ENCODE peak calls at places on chromosomes 5 and 9, in ten cellular contexts. C is AG10803, X is HFF-Myc, G is body of pancreas, D is transverse colon, A is hepatocyte, R is MCF 10A, Z is sigmoid colon, I is fibroblast of lung, B is A549. W is an unnamed sample.

GRCh38 chr5:54881286-54882005 is 103.9 kb downstream of the ESM1 start:
- DNase-seq in A (no peak), I (peak; percentile 20), X (no peak), C (no peak), D (no peak), B (no peak), R (peak; percentile 81), Z (no peak), G (no peak), W (peak; percentile 67)

GRCh38 chr5:82068723-82069122 is 96.9 kb downstream of the ATG10 start:
- DNase-seq in R (no peak), B (no peak), G (no peak), I (no peak), A (no peak), X (no peak), C (no peak), Z (no peak), D (no peak), W (no peak)

GRCh38 chr9:77582572-77583365 is 65.4 kb downstream of the GNA14 start:
- DNase-seq in B (no peak), D (no peak), I (no peak), G (no peak), R (no peak), C (no peak), Z (no peak), A (no peak), X (no peak), W (no peak)

GRCh38 chr5:113378960-113379541 is 55.7 kb downstream of the TSSK1B start:
- DNase-seq in D (peak; percentile 63), B (peak; percentile 56), X (peak; percentile 21), C (peak; percentile 56), I (no peak), R (peak; percentile 73), A (peak; percentile 75), Z (no peak), G (peak; percentile 53), W (peak; percentile 76)

GRCh38 chr5:133706732-133707430 is 94.5 kb upstream of the FSTL4 start:
- DNase-seq in G (no peak), X (no peak), Z (peak; percentile 40), B (no peak), R (no peak), I (peak; percentile 69), C (no peak), A (no peak), D (no peak), W (no peak)

GRCh38 chr5:176416123-176416924 is at the start of gene CLTB:
- DNase-seq in G (peak; percentile 94), X (no peak), C (peak; percentile 79), B (peak; percentile 87), Z (peak; percentile 95), A (peak; percentile 97), R (peak; percentile 91), D (peak; percentile 95), I (peak; percentile 77), W (peak; percentile 89)

GRCh38 chr5:173547579-173547978 is 68.9 kb downstream of the BOD1 start:
- DNase-seq in X (peak; percentile 35), R (peak; percentile 22), D (no peak), G (no peak), Z (no peak), B (no peak), I (peak; percentile 26), C (peak; percentile 39), A (no peak), W (no peak)

GRCh38 chr9:73155389-73155788 is 3.7 kb downstream of the ANXA1 start:
- DNase-seq in G (no peak), R (no peak), Z (no peak), D (no peak), C (no peak), X (no peak), B (no peak), I (no peak), A (no peak), W (no peak)

GRCh38 chr9:87567566-87567965 is 69.9 kb downstream of the DAPK1 start:
- DNase-seq in R (no peak), Z (no peak), C (no peak), A (no peak), I (peak; percentile 87), G (no peak), X (no peak), B (no peak), D (no peak), W (no peak)

GRCh38 chr5:104947061-104947460 is 1384.5 kb upstream of the NUDT12 start:
- DNase-seq in C (no peak), D (no peak), G (no peak), I (no peak), R (no peak), A (peak; percentile 48), X (no peak), B (no peak), Z (no peak), W (no peak)

DNA sequence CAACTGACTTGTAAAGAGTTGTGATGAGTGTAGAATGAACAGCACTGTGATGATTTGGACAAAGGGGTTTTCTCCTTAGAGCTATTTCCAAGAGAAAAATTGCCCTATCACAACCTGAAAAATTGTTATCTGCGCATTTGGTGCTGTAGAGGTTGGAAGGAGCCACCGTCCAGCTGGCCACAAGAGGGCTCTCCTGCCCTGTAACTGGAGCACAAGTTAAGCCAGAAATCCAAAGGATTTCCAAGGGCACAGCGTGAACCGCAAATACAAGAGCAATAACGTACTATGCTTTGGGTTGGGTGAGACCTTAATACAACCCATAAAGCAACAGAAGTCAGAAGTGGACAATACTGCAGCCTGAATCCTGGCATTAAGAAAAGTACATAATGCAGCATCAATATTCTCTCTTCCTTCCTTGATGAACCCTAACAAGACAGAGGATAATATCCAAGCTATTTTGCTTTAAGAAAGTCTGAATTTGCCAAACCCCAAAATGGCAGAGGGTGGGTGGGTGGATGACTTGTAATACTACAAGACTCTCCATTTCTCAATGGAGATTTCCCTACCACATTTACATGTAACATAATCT is 56.8 kb upstream of the SMIM32 start:
- DNase-seq in X (peak; percentile 19), D (peak; percentile 55), C (peak; percentile 74), A (peak; percentile 83), I (peak; percentile 65), B (peak; percentile 70), G (peak; percentile 61), Z (no peak), R (peak; percentile 75), W (peak; percentile 43)
- TF ChIP-seq CTCF in X (peak; percentile 90), D (peak; percentile 64), C (peak; percentile 98), A (peak; percentile 96), I (peak; percentile 98), B (peak; percentile 91), G (peak; percentile 79), Z (peak; percentile 22), R (peak; percentile 99), W (peak; percentile 34)

GRCh38 chr9:84828101-84828500 is 158.6 kb downstream of the NTRK2 start:
- DNase-seq in C (no peak), A (no peak), D (no peak), R (no peak), Z (no peak), I (no peak), G (no peak), X (no peak), B (no peak), W (no peak)

GRCh38 chr9:84827248-84827786 is 157.8 kb downstream of the NTRK2 start:
- DNase-seq in B (no peak), D (no peak), I (no peak), G (no peak), X (no peak), Z (no peak), R (no peak), C (no peak), A (no peak), W (no peak)

GRCh38 chr9:84822589-84823233 is 153.2 kb downstream of the NTRK2 start:
- DNase-seq in R (no peak), G (no peak), D (no peak), C (no peak), I (no peak), A (no peak), B (no peak), X (no peak), Z (no peak), W (no peak)

GRCh38 chr9:84819446-84819845 is 149.9 kb downstream of the NTRK2 start:
- DNase-seq in R (no peak), B (no peak), X (no peak), I (no peak), C (no peak), D (no peak), A (no peak), G (no peak), Z (no peak), W (no peak)

GRCh38 chr9:84823426-84824271 is 154.1 kb downstream of the NTRK2 start:
- DNase-seq in G (no peak), A (peak; percentile 14), Z (no peak), B (peak; percentile 7), R (no peak), I (peak; percentile 27), C (no peak), X (peak; percentile 56), D (peak; percentile 38), W (no peak)
- TF ChIP-seq CTCF in G (no peak), A (no peak), Z (no peak), B (no peak), R (no peak), I (no peak), C (no peak), X (no peak), D (no peak), W (no peak)

DNA sequence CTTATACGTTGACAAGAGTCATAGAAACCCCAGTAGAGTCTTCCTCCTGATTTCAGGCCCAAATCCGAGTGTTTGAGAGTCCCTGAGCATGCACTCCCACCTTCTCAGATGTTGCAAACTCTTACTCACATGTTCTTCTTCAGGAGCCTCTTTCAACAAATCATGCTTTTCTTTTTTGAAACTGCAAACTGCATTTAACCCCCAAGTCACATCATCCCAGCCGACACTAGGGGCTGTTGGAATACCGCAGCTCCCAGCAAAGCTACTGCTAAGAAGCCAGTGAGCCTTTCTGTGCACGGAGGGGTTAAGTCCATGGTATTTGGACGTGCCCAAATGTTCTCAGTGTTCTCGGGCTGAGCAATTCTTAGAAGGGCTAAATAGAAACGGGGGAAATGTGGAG is 282.9 kb downstream of the NFIB start:
- DNase-seq in B (no peak), X (no peak), R (no peak), G (no peak), I (peak; percentile 67), A (peak; percentile 72), D (no peak), C (no peak), Z (peak; percentile 68), W (no peak)
- TF ChIP-seq CTCF in B (no peak), X (no peak), R (no peak), G (no peak), I (peak; percentile 62), A (peak; percentile 31), D (no peak), C (no peak), Z (no peak), W (no peak)

DNA sequence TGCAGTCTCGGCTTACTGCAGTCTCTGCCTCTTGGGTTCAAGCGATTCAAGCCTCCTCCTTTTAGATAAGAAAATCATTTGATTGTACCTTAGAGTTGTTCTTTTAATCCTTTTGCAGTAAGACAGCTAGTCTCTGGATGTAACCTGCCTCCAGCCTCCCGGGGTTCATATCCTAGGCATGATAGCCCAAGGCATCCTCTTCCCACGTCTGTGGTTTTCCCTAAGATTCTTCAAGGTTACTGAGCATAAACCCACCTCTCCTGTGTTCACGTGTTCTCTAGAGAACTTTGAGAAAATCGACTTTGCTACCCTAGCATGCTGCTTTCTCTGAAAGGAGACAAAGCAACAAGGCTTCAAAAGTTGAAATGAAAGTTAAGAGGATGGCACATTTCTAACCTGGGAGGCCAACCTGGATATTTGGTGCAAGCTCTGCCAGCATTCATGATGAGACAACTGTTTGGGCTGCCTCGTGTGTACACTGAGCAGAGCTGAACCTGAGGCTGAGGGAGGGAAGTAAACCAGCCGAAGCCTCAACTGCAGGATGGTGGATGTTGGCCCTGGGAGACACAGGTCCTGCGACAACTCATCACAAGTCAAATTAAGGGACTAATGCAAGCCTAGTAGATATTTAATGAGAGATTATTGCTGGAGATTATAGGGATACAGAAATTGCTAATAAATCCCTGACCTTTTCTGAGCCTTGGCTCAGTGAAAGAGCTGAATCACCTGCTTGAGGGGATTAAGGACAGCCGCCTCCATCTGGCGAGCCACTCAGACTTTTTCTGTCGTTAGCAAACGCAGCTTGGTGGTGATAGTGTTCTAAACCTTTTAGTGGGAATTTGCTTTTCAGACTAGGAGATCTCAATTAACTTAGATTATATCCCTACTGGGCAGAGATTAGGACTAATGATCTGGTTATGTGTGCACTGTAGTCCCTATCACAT is 261.9 kb downstream of the ARHGAP26 start:
- DNase-seq in X (no peak), D (no peak), A (no peak), I (no peak), C (no peak), R (no peak), Z (no peak), G (no peak), B (no peak), W (no peak)
- TF ChIP-seq CTCF in X (no peak), D (no peak), A (no peak), I (no peak), C (no peak), R (no peak), Z (no peak), G (no peak), B (no peak), W (no peak)